ENCODE peak calls at places on chromosomes 1 and 21, in six cellular contexts. One of them, this sample, is unnamed.

GRCh38 chr1:91846007-91846620 is 39.8 kb downstream of the TGFBR3 start:
- DNase-seq in IMR-90: peak
- DNase-seq in mesenchymal stem cell: peak
- DNase-seq in neuronal stem cell: no peak
- DNase-seq in trophoblast cell: no peak
- DNase-seq in H1: no peak
- DNase-seq in this sample: peak

GRCh38 chr1:19452221-19452663 is 33.1 kb downstream of the CAPZB start:
- DNase-seq in neuronal stem cell: no peak
- DNase-seq in mesenchymal stem cell: no peak
- DNase-seq in H1: no peak
- DNase-seq in IMR-90: peak
- DNase-seq in trophoblast cell: no peak
- DNase-seq in this sample: no peak

GRCh38 chr1:20492751-20493150 is 6.7 kb upstream of the CAMK2N1 start:
- DNase-seq in neuronal stem cell: no peak
- DNase-seq in H1: no peak
- DNase-seq in IMR-90: no peak
- DNase-seq in trophoblast cell: no peak
- DNase-seq in mesenchymal stem cell: no peak
- DNase-seq in this sample: no peak

GRCh38 chr1:93613895-93614294 is 67.7 kb downstream of the BCAR3 start:
- DNase-seq in trophoblast cell: no peak
- DNase-seq in mesenchymal stem cell: no peak
- DNase-seq in IMR-90: peak
- DNase-seq in H1: no peak
- DNase-seq in neuronal stem cell: no peak
- DNase-seq in this sample: no peak

GRCh38 chr1:165129568-165130164 is 226.8 kb downstream of the LMX1A start:
- DNase-seq in trophoblast cell: peak
- DNase-seq in neuronal stem cell: peak
- DNase-seq in mesenchymal stem cell: peak
- DNase-seq in IMR-90: peak
- DNase-seq in H1: peak
- DNase-seq in this sample: peak

GRCh38 chr1:58652351-58653184 is 47.3 kb downstream of the MYSM1 start:
- DNase-seq in neuronal stem cell: peak
- DNase-seq in IMR-90: peak
- DNase-seq in H1: no peak
- DNase-seq in mesenchymal stem cell: peak
- DNase-seq in trophoblast cell: peak
- DNase-seq in this sample: peak

GRCh38 chr1:30302808-30303310 is 420.5 kb downstream of the MATN1 start:
- DNase-seq in H1: no peak
- DNase-seq in mesenchymal stem cell: no peak
- DNase-seq in trophoblast cell: no peak
- DNase-seq in neuronal stem cell: no peak
- DNase-seq in IMR-90: no peak
- DNase-seq in this sample: no peak

GRCh38 chr1:34163792-34164509 is 1.1 kb downstream of the CSMD2 start:
- DNase-seq in H1: no peak
- DNase-seq in mesenchymal stem cell: no peak
- DNase-seq in neuronal stem cell: peak
- DNase-seq in trophoblast cell: no peak
- DNase-seq in IMR-90: no peak
- DNase-seq in this sample: peak

GRCh38 chr1:22875851-22876250 is 96.8 kb downstream of the LACTBL1 start:
- DNase-seq in trophoblast cell: no peak
- DNase-seq in H1: no peak
- DNase-seq in mesenchymal stem cell: no peak
- DNase-seq in neuronal stem cell: no peak
- DNase-seq in IMR-90: no peak
- DNase-seq in this sample: no peak

DNA sequence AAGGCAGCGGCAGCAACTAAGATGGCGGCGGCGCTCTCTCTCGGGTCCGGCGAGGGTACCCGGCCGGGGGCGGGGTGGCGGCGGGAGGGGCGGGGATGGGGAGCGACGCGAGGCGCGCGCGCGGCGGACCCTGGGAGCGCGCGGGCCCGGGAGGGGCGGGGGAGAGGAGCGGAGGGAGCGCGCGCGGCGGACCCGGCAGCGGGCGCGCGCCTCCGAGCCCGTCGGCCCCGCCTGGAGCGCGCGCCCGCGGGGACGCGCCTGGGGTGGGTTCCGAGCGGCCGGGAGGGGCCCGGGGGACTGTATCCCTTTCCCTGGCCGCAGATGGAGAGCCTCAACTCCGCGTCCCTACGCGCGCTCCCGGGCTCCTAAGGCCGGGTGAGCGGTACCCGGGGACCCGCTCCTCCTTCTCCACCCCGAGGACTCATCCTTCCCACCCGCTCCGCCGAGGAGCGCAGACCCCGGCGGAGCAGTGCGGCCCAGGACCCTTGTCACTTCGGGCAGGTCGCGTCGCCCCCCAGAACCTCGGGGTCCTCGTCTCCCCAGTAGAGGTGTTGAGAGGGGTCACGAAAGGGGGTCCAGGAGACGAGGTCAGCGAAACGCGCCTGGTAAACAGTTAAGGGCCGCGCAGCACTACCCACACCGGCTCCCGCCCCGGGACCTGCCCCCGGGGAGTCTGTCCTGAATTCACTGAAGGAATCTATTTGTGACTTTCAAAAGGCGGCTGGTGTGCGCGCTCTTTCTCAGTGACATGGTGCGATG is at the start of gene CLSTN1:
- DNase-seq in IMR-90: peak
- DNase-seq in H1: no peak
- DNase-seq in neuronal stem cell: peak
- DNase-seq in trophoblast cell: peak
- DNase-seq in mesenchymal stem cell: peak
- DNase-seq in this sample: peak
- H3K18ac ChIP-seq in IMR-90: peak
- H3K18ac ChIP-seq in H1: peak
- H3K18ac ChIP-seq in neuronal stem cell: peak
- H3K18ac ChIP-seq in trophoblast cell: peak
- H3K18ac ChIP-seq in mesenchymal stem cell: peak
- H3K18ac ChIP-seq in this sample: peak

DNA sequence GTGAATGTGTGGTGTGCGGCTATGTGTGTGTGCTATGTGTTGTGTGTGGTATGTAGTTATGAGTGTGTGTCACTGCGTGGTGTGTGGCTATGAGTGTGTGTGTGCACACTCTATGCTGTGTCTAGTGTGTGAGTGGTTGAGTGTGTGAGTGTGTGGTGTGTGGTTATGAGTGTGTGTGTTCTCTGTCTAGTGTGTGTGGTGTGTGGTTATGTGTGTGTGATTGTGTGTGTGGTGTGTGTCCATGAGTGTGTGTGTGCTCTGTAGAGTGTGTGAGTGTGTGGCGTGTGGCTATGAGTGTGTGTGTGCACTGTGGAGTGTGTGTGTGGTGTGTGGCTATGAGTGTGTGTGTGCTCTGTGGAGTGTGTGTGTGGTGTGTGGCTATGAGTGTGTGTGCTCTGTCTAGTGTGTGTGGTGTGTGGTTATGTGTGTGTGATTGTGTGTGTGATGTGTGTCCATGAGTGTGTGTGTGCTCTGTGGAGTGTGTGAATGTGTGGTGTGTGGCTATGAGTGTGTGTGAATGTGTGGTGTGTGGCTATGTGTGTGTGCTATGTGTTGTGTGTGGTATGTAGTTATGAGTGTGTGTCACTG is 2.3 kb upstream of the FCMR start:
- DNase-seq in mesenchymal stem cell: no peak
- DNase-seq in trophoblast cell: no peak
- DNase-seq in H1: no peak
- DNase-seq in IMR-90: no peak
- DNase-seq in neuronal stem cell: no peak
- DNase-seq in this sample: no peak
- H3K4me3 ChIP-seq in mesenchymal stem cell: no peak
- H3K4me3 ChIP-seq in trophoblast cell: peak
- H3K4me3 ChIP-seq in H1: no peak
- H3K4me3 ChIP-seq in IMR-90: no peak
- H3K4me3 ChIP-seq in neuronal stem cell: peak
- H3K4me3 ChIP-seq in this sample: no peak

DNA sequence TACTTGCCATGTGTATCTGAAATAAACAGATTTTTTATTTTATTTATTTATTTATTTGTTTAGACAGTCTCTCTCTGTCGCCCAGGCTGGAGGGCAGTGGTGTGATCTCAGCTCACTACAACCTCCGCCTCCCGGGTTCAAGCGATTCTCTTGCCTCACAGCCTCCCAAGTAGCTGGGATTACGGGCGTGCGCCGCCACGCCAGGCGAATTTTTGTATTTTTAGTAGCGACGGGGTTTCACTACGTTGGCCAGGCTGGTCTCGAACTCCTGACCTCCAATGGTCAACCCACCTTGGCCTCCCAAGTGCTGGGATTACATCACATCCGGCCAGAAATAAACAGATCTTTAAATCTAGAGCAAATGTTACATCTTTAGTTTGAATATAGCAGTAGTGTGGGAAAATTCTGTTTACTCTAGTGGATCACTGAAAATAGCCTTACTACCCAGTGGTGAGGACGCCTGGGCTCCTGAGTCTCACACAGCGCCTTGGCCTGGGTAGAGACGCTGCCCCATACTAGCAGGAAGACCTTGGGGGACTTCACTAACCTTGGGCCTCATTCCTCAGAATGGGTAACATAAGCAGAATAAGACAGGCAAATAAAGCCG is 709 bp downstream of the GART start:
- DNase-seq in neuronal stem cell: no peak
- DNase-seq in mesenchymal stem cell: peak
- DNase-seq in IMR-90: peak
- DNase-seq in trophoblast cell: no peak
- DNase-seq in H1: no peak
- DNase-seq in this sample: peak
- H3K18ac ChIP-seq in neuronal stem cell: no peak
- H3K18ac ChIP-seq in mesenchymal stem cell: peak
- H3K18ac ChIP-seq in IMR-90: no peak
- H3K18ac ChIP-seq in trophoblast cell: no peak
- H3K18ac ChIP-seq in H1: peak
- H3K18ac ChIP-seq in this sample: no peak

GRCh38 chr1:210159206-210159605 is 73.4 kb upstream of the SERTAD4 start:
- DNase-seq in neuronal stem cell: peak
- DNase-seq in mesenchymal stem cell: no peak
- DNase-seq in trophoblast cell: no peak
- DNase-seq in H1: no peak
- DNase-seq in IMR-90: no peak
- DNase-seq in this sample: no peak
- H3K4me3 ChIP-seq in neuronal stem cell: no peak
- H3K4me3 ChIP-seq in mesenchymal stem cell: no peak
- H3K4me3 ChIP-seq in trophoblast cell: no peak
- H3K4me3 ChIP-seq in H1: no peak
- H3K4me3 ChIP-seq in IMR-90: no peak
- H3K4me3 ChIP-seq in this sample: no peak

DNA sequence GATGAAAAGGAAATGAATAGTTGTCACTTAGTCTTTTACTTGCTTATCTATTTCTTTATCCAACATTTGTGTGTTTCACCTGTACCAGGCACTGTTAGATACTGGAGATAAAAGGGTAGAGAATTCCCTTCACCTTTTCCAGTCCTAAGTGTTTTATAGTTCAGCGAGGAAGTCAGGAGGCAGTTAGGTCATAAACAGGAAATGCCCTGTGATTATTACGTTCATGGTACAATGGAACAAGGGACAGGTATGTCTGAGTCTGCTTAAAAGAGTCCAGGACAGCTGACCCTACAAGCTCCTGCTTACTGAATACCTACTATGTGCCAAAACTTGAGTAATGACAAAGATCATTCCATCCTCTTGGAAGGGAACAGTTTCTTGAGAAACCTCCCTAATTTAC is 77.8 kb downstream of the TNR start:
- DNase-seq in IMR-90: no peak
- DNase-seq in H1: no peak
- DNase-seq in neuronal stem cell: no peak
- DNase-seq in trophoblast cell: no peak
- DNase-seq in mesenchymal stem cell: no peak
- DNase-seq in this sample: no peak
- H3K18ac ChIP-seq in IMR-90: no peak
- H3K18ac ChIP-seq in H1: no peak
- H3K18ac ChIP-seq in neuronal stem cell: no peak
- H3K18ac ChIP-seq in trophoblast cell: no peak
- H3K18ac ChIP-seq in mesenchymal stem cell: no peak
- H3K18ac ChIP-seq in this sample: no peak

GRCh38 chr1:205447457-205448415 is 8.1 kb downstream of the BLACAT1 start:
- DNase-seq in neuronal stem cell: no peak
- DNase-seq in IMR-90: no peak
- DNase-seq in mesenchymal stem cell: no peak
- DNase-seq in trophoblast cell: no peak
- DNase-seq in H1: no peak
- DNase-seq in this sample: peak

GRCh38 chr1:205445653-205445955 is 10.2 kb downstream of the BLACAT1 start:
- DNase-seq in mesenchymal stem cell: no peak
- DNase-seq in H1: no peak
- DNase-seq in trophoblast cell: no peak
- DNase-seq in neuronal stem cell: no peak
- DNase-seq in IMR-90: no peak
- DNase-seq in this sample: no peak

GRCh38 chr1:205444931-205445652 is 10.8 kb downstream of the BLACAT1 start:
- DNase-seq in mesenchymal stem cell: no peak
- DNase-seq in neuronal stem cell: peak
- DNase-seq in IMR-90: no peak
- DNase-seq in trophoblast cell: no peak
- DNase-seq in H1: no peak
- DNase-seq in this sample: peak

GRCh38 chr1:205448540-205449253 is 7.1 kb downstream of the BLACAT1 start:
- DNase-seq in H1: no peak
- DNase-seq in trophoblast cell: no peak
- DNase-seq in mesenchymal stem cell: no peak
- DNase-seq in neuronal stem cell: no peak
- DNase-seq in IMR-90: no peak
- DNase-seq in this sample: peak

GRCh38 chr1:205446828-205447227 is 9.0 kb downstream of the BLACAT1 start:
- DNase-seq in trophoblast cell: no peak
- DNase-seq in neuronal stem cell: no peak
- DNase-seq in IMR-90: no peak
- DNase-seq in H1: no peak
- DNase-seq in mesenchymal stem cell: no peak
- DNase-seq in this sample: no peak
- H3K4me3 ChIP-seq in trophoblast cell: no peak
- H3K4me3 ChIP-seq in neuronal stem cell: no peak
- H3K4me3 ChIP-seq in IMR-90: no peak
- H3K4me3 ChIP-seq in H1: peak
- H3K4me3 ChIP-seq in mesenchymal stem cell: no peak
- H3K4me3 ChIP-seq in this sample: no peak

GRCh38 chr1:154552036-154552435 is 6.4 kb downstream of the UBE2Q1 start:
- DNase-seq in trophoblast cell: no peak
- DNase-seq in mesenchymal stem cell: no peak
- DNase-seq in neuronal stem cell: no peak
- DNase-seq in H1: no peak
- DNase-seq in IMR-90: no peak
- DNase-seq in this sample: no peak
- H3K18ac ChIP-seq in trophoblast cell: no peak
- H3K18ac ChIP-seq in mesenchymal stem cell: no peak
- H3K18ac ChIP-seq in neuronal stem cell: no peak
- H3K18ac ChIP-seq in H1: no peak
- H3K18ac ChIP-seq in IMR-90: no peak
- H3K18ac ChIP-seq in this sample: no peak

GRCh38 chr1:31576201-31576669 is at the start of gene TINAGL1:
- DNase-seq in trophoblast cell: peak
- DNase-seq in H1: no peak
- DNase-seq in mesenchymal stem cell: peak
- DNase-seq in IMR-90: no peak
- DNase-seq in neuronal stem cell: no peak
- DNase-seq in this sample: peak
- H3K4me3 ChIP-seq in trophoblast cell: peak
- H3K4me3 ChIP-seq in H1: peak
- H3K4me3 ChIP-seq in mesenchymal stem cell: peak
- H3K4me3 ChIP-seq in IMR-90: no peak
- H3K4me3 ChIP-seq in neuronal stem cell: peak
- H3K4me3 ChIP-seq in this sample: no peak

This sample was measured in mesendoderm.